ENCODE peak calls at places on chromosomes 6 and 20, in nine cellular contexts. Q is effector memory CD4-positive, alpha-beta T cell; I is neural progenitor cell; W is heart left ventricle; B is PC-9; S is mammary epithelial cell; P is transverse colon; E is endothelial cell of umbilical vein; O is HepG2. Y is an unnamed sample. For H3K4me1, the result is how much of the 10 kb centered on the place peaks cover.

GRCh38 chr6:5090603-5091002 is 5.5 kb downstream of the PPP1R3G start:
- DNase-seq in Q (no peak), I (no peak), W (no peak), B (no peak), S (no peak), P (no peak), E (no peak), O (no peak), Y (no peak)

GRCh38 chr6:109690373-109690739 is 646 bp downstream of the AK9 start:
- DNase-seq in Q (peak), I (peak), W (peak), B (no peak), S (no peak), P (peak), E (no peak), O (peak), Y (no peak)

GRCh38 chr6:47187108-47187507 is 122.6 kb downstream of the TNFRSF21 start:
- DNase-seq in Q (no peak), I (no peak), W (no peak), B (no peak), S (no peak), P (no peak), E (no peak), O (no peak), Y (no peak)

GRCh38 chr20:53083411-53083810 is 111.3 kb downstream of the TSHZ2 start:
- DNase-seq in Q (no peak), I (no peak), W (no peak), B (no peak), S (no peak), P (no peak), E (no peak), O (peak), Y (no peak)

GRCh38 chr6:42970859-42971612 is 7.9 kb downstream of the PEX6 start:
- DNase-seq in Q (no peak), I (no peak), W (no peak), B (peak), S (no peak), P (no peak), E (peak), O (peak), Y (peak)

GRCh38 chr20:31675828-31676533 is 38.3 kb downstream of the COX4I2 start:
- DNase-seq in Q (peak), I (no peak), W (no peak), B (no peak), S (no peak), P (no peak), E (peak), O (no peak), Y (no peak)

GRCh38 chr6:51429042-51429712 is 610.5 kb downstream of the TFAP2B start:
- DNase-seq in Q (no peak), I (peak), W (no peak), B (no peak), S (no peak), P (no peak), E (no peak), O (no peak), Y (no peak)

GRCh38 chr6:89302936-89303335 is 12.2 kb downstream of the GABRR2 start:
- DNase-seq in Q (no peak), I (no peak), W (no peak), B (no peak), S (no peak), P (no peak), E (no peak), O (no peak), Y (no peak)

GRCh38 chr6:146950351-146950835 is 253.8 kb upstream of the STXBP5 start:
- DNase-seq in Q (no peak), I (no peak), W (no peak), B (no peak), S (no peak), P (peak), E (peak), O (peak), Y (no peak)

GRCh38 chr6:170100046-170100445 is 190.8 kb downstream of the DLL1 start:
- DNase-seq in Q (no peak), I (no peak), W (peak), B (no peak), S (no peak), P (no peak), E (no peak), O (no peak), Y (no peak)

GRCh38 chr6:22972771-22973170 is 403.4 kb downstream of the HDGFL1 start:
- DNase-seq in Q (no peak), I (no peak), W (no peak), B (no peak), S (no peak), P (no peak), E (no peak), O (no peak), Y (no peak)

GRCh38 chr6:62013719-62014118 is 272.3 kb downstream of the KHDRBS2 start:
- DNase-seq in Q (no peak), I (no peak), W (no peak), B (no peak), S (no peak), P (no peak), E (no peak), O (no peak), Y (no peak)

GRCh38 chr20:37976862-37977261 is 56.4 kb downstream of the TTI1 start:
- DNase-seq in Q (no peak), I (peak), W (no peak), B (no peak), S (no peak), P (no peak), E (no peak), O (no peak), Y (no peak)

GRCh38 chr6:15796130-15796766 is 133.4 kb upstream of the DTNBP1 start:
- DNase-seq in Q (no peak), I (no peak), W (no peak), B (no peak), S (no peak), P (no peak), E (no peak), O (no peak), Y (no peak)

GRCh38 chr6:12327391-12327790 is 37.2 kb downstream of the EDN1 start:
- DNase-seq in Q (no peak), I (no peak), W (no peak), B (peak), S (peak), P (no peak), E (no peak), O (no peak), Y (peak)

GRCh38 chr6:67248077-67248476 is 1387.0 kb upstream of the ADGRB3 start:
- DNase-seq in Q (no peak), I (no peak), W (peak), B (no peak), S (no peak), P (no peak), E (no peak), O (no peak), Y (no peak)

GRCh38 chr6:128057541-128058335 is 156.9 kb upstream of the THEMIS start:
- DNase-seq in Q (no peak), I (no peak), W (no peak), B (no peak), S (peak), P (no peak), E (no peak), O (no peak), Y (no peak)

GRCh38 chr20:58645277-58645968 is 5.7 kb upstream of the STX16 start:
- DNase-seq in Q (no peak), I (no peak), W (no peak), B (peak), S (peak), P (no peak), E (peak), O (peak), Y (no peak)

GRCh38 chr6:12010635-12011275 is 1.4 kb upstream of the HIVEP1 start:
- DNase-seq in Q (no peak), I (peak), W (peak), B (no peak), S (no peak), P (peak), E (no peak), O (no peak), Y (no peak)

GRCh38 chr6:125224236-125224861 is 70.8 kb downstream of the TPD52L1 start:
- DNase-seq in Q (no peak), I (no peak), W (no peak), B (no peak), S (no peak), P (no peak), E (no peak), O (no peak), Y (no peak)

GRCh38 chr20:7352165-7352564 is 584.7 kb downstream of the BMP2 start:
- DNase-seq in Q (no peak), I (no peak), W (no peak), B (no peak), S (no peak), P (no peak), E (no peak), O (no peak), Y (no peak)

GRCh38 chr20:6480328-6481030 is 287.0 kb upstream of the BMP2 start:
- DNase-seq in Q (no peak), I (no peak), W (no peak), B (no peak), S (no peak), P (no peak), E (no peak), O (no peak), Y (no peak)

GRCh38 chr20:48416002-48416401 is 411.8 kb downstream of the PREX1 start:
- DNase-seq in Q (no peak), I (no peak), W (no peak), B (no peak), S (peak), P (no peak), E (no peak), O (no peak), Y (no peak)

GRCh38 chr20:40111282-40111681 is 577.8 kb downstream of the MAFB start:
- DNase-seq in Q (no peak), I (no peak), W (no peak), B (peak), S (no peak), P (no peak), E (no peak), O (no peak), Y (no peak)

GRCh38 chr6:88008821-88009220 is 38.8 kb upstream of the SPACA1 start:
- DNase-seq in Q (no peak), I (no peak), W (no peak), B (no peak), S (peak), P (no peak), E (no peak), O (no peak), Y (peak)

GRCh38 chr6:69233195-69233524 is 563.6 kb downstream of the LMBRD1 start:
- DNase-seq in Q (no peak), I (peak), W (no peak), B (no peak), S (no peak), P (no peak), E (no peak), O (no peak), Y (no peak)

GRCh38 chr20:22402550-22402949 is 181.8 kb downstream of the FOXA2 start:
- DNase-seq in Q (no peak), I (peak), W (no peak), B (no peak), S (no peak), P (no peak), E (no peak), O (no peak), Y (no peak)

GRCh38 chr20:57198359-57199072 is 67.9 kb downstream of the BMP7 start:
- DNase-seq in Q (no peak), I (peak), W (no peak), B (no peak), S (no peak), P (no peak), E (no peak), O (no peak), Y (peak)

GRCh38 chr20:56922497-56922896 is 293.4 kb downstream of the TFAP2C start:
- DNase-seq in Q (no peak), I (no peak), W (no peak), B (no peak), S (no peak), P (no peak), E (no peak), O (no peak), Y (no peak)

GRCh38 chr20:37615507-37616425 is 78.1 kb upstream of the CTNNBL1 start:
- DNase-seq in Q (no peak), I (peak), W (no peak), B (no peak), S (peak), P (peak), E (peak), O (peak), Y (no peak)

GRCh38 chr6:35485402-35485877 is 11.4 kb downstream of the TEAD3 start:
- DNase-seq in Q (no peak), I (peak), W (no peak), B (peak), S (peak), P (peak), E (no peak), O (no peak), Y (peak)

GRCh38 chr20:63044605-63045004 is 37.8 kb upstream of the BHLHE23 start:
- DNase-seq in Q (no peak), I (no peak), W (peak), B (no peak), S (no peak), P (no peak), E (no peak), O (no peak), Y (no peak)

GRCh38 chr6:150494236-150494635 is 105.4 kb upstream of the PLEKHG1 start:
- DNase-seq in Q (no peak), I (no peak), W (no peak), B (no peak), S (no peak), P (no peak), E (no peak), O (no peak), Y (no peak)

GRCh38 chr20:59004493-59004762 is 2.6 kb downstream of the CTSZ start:
- DNase-seq in Q (peak), I (no peak), W (peak), B (no peak), S (no peak), P (peak), E (no peak), O (no peak), Y (no peak)

GRCh38 chr6:33988121-33989015 is 157.5 kb downstream of the GRM4 start:
- DNase-seq in Q (no peak), I (no peak), W (no peak), B (no peak), S (no peak), P (peak), E (no peak), O (peak), Y (no peak)

GRCh38 chr6:157241411-157241979 is 81.8 kb downstream of the TMEM242 start:
- DNase-seq in Q (no peak), I (no peak), W (no peak), B (peak), S (no peak), P (peak), E (no peak), O (no peak), Y (no peak)
- H3K27ac ChIP-seq in Q (no peak), I (no peak), W (peak), B (no peak), S (no peak), P (peak), E (no peak), O (no peak), Y (no peak)

GRCh38 chr6:13445744-13446115 is 41.7 kb downstream of the GFOD1 start:
- DNase-seq in Q (no peak), I (no peak), W (no peak), B (no peak), S (no peak), P (no peak), E (no peak), O (no peak), Y (no peak)
- H3K4me1 ChIP-seq in Q (under half), I (under half), W (under half), B (under half), S (under half), P (under half), E (under half), O (under half), Y (under half)

DNA sequence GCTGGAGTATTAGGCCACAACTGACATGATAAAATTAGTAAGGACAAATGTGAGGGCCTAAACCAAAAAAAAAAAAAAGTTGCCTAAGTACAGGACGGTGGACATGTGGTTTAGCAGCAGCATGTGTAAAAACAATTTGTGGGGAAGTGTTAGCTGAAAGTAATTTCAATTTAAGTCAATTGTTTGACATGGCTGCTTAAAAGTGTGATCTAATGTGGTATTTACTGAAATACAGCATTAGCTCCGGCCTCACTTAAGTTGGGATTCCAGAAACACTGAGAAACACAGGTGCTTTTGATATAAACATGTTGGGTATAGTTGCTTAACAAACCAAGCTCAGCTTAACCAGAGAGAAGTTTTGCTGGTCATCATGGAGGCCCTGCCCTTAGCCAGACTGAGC is 119.7 kb downstream of the FYN start:
- DNase-seq in Q (no peak), I (no peak), W (no peak), B (no peak), S (no peak), P (no peak), E (no peak), O (no peak), Y (no peak)
- H3K4me3 ChIP-seq in Q (peak), I (no peak), W (no peak), B (no peak), S (no peak), P (no peak), E (no peak), O (no peak), Y (no peak)

GRCh38 chr6:6798430-6798829 is 209.9 kb downstream of the LY86 start:
- DNase-seq in Q (no peak), I (no peak), W (no peak), B (no peak), S (no peak), P (no peak), E (no peak), O (no peak), Y (no peak)
- H3K27ac ChIP-seq in Q (no peak), I (no peak), W (no peak), B (no peak), S (no peak), P (no peak), E (no peak), O (no peak), Y (no peak)

GRCh38 chr6:32047855-32048766 is 9.9 kb downstream of the CYP21A2 start:
- DNase-seq in Q (peak), I (peak), W (peak), B (peak), S (peak), P (peak), E (peak), O (peak), Y (peak)

GRCh38 chr6:32045811-32046449 is 7.7 kb downstream of the CYP21A2 start:
- DNase-seq in Q (no peak), I (no peak), W (no peak), B (no peak), S (no peak), P (no peak), E (no peak), O (no peak), Y (no peak)

GRCh38 chr6:32046450-32047083 is 8.4 kb downstream of the CYP21A2 start:
- DNase-seq in Q (no peak), I (peak), W (peak), B (peak), S (no peak), P (no peak), E (no peak), O (peak), Y (no peak)

GRCh38 chr6:32047084-32047478 is 8.9 kb downstream of the CYP21A2 start:
- DNase-seq in Q (no peak), I (no peak), W (no peak), B (peak), S (no peak), P (peak), E (peak), O (peak), Y (no peak)

GRCh38 chr6:32047539-32047854 is 9.3 kb downstream of the CYP21A2 start:
- DNase-seq in Q (no peak), I (no peak), W (no peak), B (no peak), S (no peak), P (no peak), E (no peak), O (no peak), Y (no peak)
- H3K4me1 ChIP-seq in Q (under half), I (under half), W (under half), B (under half), S (under half), P (under half), E (under half), O (under half), Y (under half)

DNA sequence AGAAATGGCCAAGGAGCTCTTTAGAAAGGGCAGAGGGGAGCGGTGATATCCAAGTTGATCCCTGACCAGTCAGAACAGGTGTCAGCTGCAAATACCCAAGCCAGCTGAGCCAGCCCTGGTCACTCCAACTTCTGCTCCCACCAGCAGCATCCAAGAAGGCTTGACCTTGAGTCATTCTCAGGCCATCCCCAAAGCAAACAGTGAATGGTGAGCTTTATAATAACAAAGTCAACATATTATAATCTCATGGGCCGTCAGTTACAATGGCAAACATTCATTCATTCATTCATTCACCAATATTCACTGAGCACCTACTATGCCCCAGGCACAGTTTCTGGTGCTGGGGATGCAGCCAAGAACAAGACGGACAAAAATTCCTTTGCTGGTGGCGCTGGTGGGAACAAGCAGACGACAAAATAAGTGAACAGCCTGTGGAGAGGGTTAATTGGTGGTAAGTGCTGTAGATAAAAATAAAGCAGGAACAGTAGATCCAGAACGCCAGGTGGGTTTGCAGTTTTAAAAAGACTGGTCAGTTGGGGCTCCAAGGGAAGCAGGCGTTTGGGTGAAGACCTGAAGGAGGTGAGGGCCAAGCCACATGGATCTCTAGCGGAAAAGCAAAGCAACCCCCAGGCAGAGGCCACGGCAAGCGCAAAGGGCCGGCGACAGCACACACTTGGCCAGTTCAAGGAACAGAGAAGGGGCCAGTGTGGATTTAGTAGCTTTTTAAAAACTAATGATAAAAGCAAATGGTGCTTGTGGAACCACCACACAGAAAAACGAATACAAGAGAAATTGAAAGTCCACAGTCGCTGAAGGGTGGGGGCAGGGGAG is 131.8 kb upstream of the PTPN1 start:
- DNase-seq in Q (no peak), I (no peak), W (no peak), B (peak), S (no peak), P (no peak), E (no peak), O (no peak), Y (no peak)
- H3K4me3 ChIP-seq in Q (no peak), I (no peak), W (no peak), B (no peak), S (no peak), P (no peak), E (no peak), O (no peak), Y (no peak)

DNA sequence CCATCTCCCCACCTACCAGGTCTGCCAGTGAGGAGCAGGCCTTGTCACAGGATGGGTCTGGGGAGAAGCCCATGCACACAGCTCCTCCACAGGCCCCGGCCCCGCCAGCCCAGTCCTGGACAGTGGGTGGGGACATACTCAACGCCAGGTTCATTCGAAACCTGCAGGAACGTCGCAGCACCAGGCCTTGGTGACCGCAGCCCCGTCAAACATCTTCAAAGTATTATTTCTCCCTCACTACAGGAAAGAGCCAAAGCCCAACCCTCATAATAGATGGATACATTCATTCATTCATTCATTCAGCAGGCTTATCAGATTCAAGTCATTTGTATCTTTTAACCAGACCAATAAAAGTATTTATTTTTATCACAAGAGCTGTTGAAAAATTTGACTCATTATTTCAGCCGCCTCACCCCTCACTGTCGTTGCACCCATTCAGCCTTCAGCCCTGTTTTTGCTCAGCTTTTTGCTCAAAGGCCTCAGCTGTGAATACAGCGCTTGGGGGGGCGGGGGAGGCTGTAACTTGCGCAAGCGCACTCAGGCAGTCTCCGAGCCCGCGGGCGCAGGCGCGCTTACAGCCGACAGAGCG is 389 bp upstream of the C6orf136 start:
- DNase-seq in Q (peak), I (peak), W (peak), B (no peak), S (no peak), P (peak), E (peak), O (no peak), Y (no peak)
- H3K27ac ChIP-seq in Q (peak), I (no peak), W (peak), B (no peak), S (no peak), P (peak), E (no peak), O (no peak), Y (no peak)